ENCODE peak calls at places on chromosomes 13 and 19, in ten cellular contexts. L is transverse colon; Q is cardiac septum; T is cerebellar nuclear complex; C is activated B cell treated with CpG ODN at 0.5 μM for 24 hours; M is immature natural killer cell; B is activated CD4-positive, alpha-beta T cell treated with anti-CD3 and anti-CD28 coated beads, Interleukin-2, amount 50 U/mL, for 1 hour; G is activated effector memory CD4-positive, alpha-beta T cell treated with anti-CD3 and anti-CD28 coated beads, Interleukin-2, amount 50 U/mL, for 16 hours; I is hippocampal formation; H is RCC 7860. J is an unnamed sample.

GRCh38 chr19:2554856-2555255 is 78.9 kb downstream of the GADD45B start:
- DNase-seq in H (no peak), B (no peak), L (no peak), C (no peak), G (no peak), T (no peak), M (no peak), Q (no peak), I (no peak), J (no peak)

GRCh38 chr19:2341247-2341705 is 12.8 kb downstream of the SPPL2B start:
- DNase-seq in C (no peak), I (no peak), B (no peak), G (no peak), T (no peak), L (no peak), Q (no peak), M (no peak), H (no peak), J (no peak)

GRCh38 chr13:113589251-113589960 is 4.9 kb downstream of the TFDP1 start:
- DNase-seq in H (no peak), I (no peak), L (peak; percentile 2), M (no peak), C (no peak), G (peak; percentile 45), T (no peak), B (no peak), Q (peak; percentile 75), J (no peak)

GRCh38 chr19:873084-874019 is 13.9 kb downstream of the CFD start:
- DNase-seq in M (peak; percentile 64), I (no peak), L (peak; percentile 65), C (no peak), H (peak; percentile 24), B (peak; percentile 79), T (no peak), G (peak; percentile 84), Q (no peak), J (no peak)

GRCh38 chr13:100734194-100734720 is 59.7 kb upstream of the TMTC4 start:
- DNase-seq in T (no peak), H (no peak), L (no peak), B (no peak), M (no peak), G (no peak), I (no peak), C (no peak), Q (no peak), J (no peak)

GRCh38 chr13:29845440-29846056 is 4.9 kb downstream of the UBL3 start:
- DNase-seq in I (peak; percentile 48), L (no peak), M (no peak), B (no peak), Q (no peak), H (no peak), G (no peak), C (no peak), T (no peak), J (no peak)

GRCh38 chr13:80235131-80235530 is 105.8 kb downstream of the SPRY2 start:
- DNase-seq in Q (no peak), L (no peak), H (no peak), T (no peak), M (no peak), I (no peak), B (no peak), C (no peak), G (no peak), J (no peak)

GRCh38 chr19:54331626-54332025 is 7.3 kb downstream of the LILRA4 start:
- DNase-seq in T (no peak), H (no peak), M (no peak), G (no peak), C (no peak), Q (no peak), L (no peak), B (no peak), I (no peak), J (no peak)

GRCh38 chr13:83877901-83878300 is 4.4 kb downstream of the SLITRK1 start:
- DNase-seq in C (no peak), G (no peak), I (no peak), T (no peak), L (no peak), H (no peak), B (no peak), M (no peak), Q (no peak), J (no peak)

GRCh38 chr13:24511019-24511823 is 1.4 kb downstream of the PARP4 start:
- DNase-seq in Q (no peak), G (peak; percentile 86), L (peak; percentile 56), T (no peak), I (no peak), C (peak; percentile 27), M (peak; percentile 50), H (peak; percentile 78), B (peak; percentile 18), J (no peak)

GRCh38 chr13:78826312-78826711 is 167.4 kb upstream of the OBI1 start:
- DNase-seq in Q (no peak), C (no peak), L (no peak), I (no peak), G (no peak), T (no peak), M (no peak), B (no peak), H (no peak), J (no peak)

GRCh38 chr13:44331912-44332840 is 41.4 kb upstream of the SERP2 start:
- DNase-seq in G (no peak), Q (peak; percentile 85), L (peak; percentile 58), T (no peak), I (peak; percentile 44), M (no peak), H (no peak), B (no peak), C (no peak), J (peak; percentile 55)

GRCh38 chr19:10009269-10009665 is 1.0 kb downstream of the COL5A3 start:
- DNase-seq in T (no peak), G (peak; percentile 78), L (peak; percentile 59), B (peak; percentile 42), Q (no peak), I (no peak), H (no peak), M (peak; percentile 48), C (no peak), J (no peak)

GRCh38 chr19:29634731-29635130 is 28.6 kb downstream of the POP4 start:
- DNase-seq in L (no peak), T (no peak), C (no peak), H (no peak), G (no peak), Q (no peak), I (no peak), B (no peak), M (no peak), J (no peak)

GRCh38 chr19:3095375-3096191 is 1.4 kb downstream of the GNA11 start:
- DNase-seq in H (no peak), G (peak; percentile 79), L (peak; percentile 50), T (no peak), Q (no peak), M (no peak), C (no peak), B (peak; percentile 74), I (no peak), J (no peak)

GRCh38 chr19:18848860-18849661 is 17.3 kb downstream of the UPF1 start:
- DNase-seq in L (peak; percentile 49), G (peak; percentile 80), B (no peak), H (no peak), M (no peak), C (no peak), Q (peak; percentile 90), T (no peak), I (peak; percentile 71), J (peak; percentile 73)

GRCh38 chr19:29245221-29245620 is 32.3 kb upstream of the UQCRFS1 start:
- DNase-seq in T (no peak), C (no peak), B (no peak), L (no peak), Q (no peak), G (no peak), I (no peak), M (no peak), H (no peak), J (no peak)

GRCh38 chr19:36257512-36257876 is 42.6 kb downstream of the ZNF146 start:
- DNase-seq in L (no peak), I (no peak), M (no peak), T (no peak), H (no peak), G (no peak), C (no peak), Q (no peak), B (no peak), J (no peak)

GRCh38 chr13:113922412-113923118 is 51.3 kb downstream of the C13orf46 start:
- DNase-seq in I (no peak), T (no peak), Q (peak; percentile 41), M (no peak), L (no peak), G (peak; percentile 31), H (no peak), C (no peak), B (no peak), J (no peak)

GRCh38 chr13:63124863-63125262 is 1709.2 kb upstream of the PCDH20 start:
- DNase-seq in C (no peak), L (no peak), T (no peak), I (peak; percentile 0), M (no peak), Q (no peak), B (no peak), G (no peak), H (peak; percentile 38), J (no peak)

GRCh38 chr19:15251749-15252397 is 19.6 kb upstream of the EPHX3 start:
- DNase-seq in T (no peak), M (no peak), Q (peak; percentile 87), B (no peak), C (no peak), G (no peak), I (no peak), L (peak; percentile 67), H (no peak), J (no peak)

GRCh38 chr19:42242512-42243409 is at the start of gene GSK3A:
- DNase-seq in I (peak; percentile 100), T (peak; percentile 100), G (peak; percentile 99), L (peak; percentile 98), M (peak; percentile 95), Q (peak; percentile 100), H (peak; percentile 94), B (peak; percentile 95), C (peak; percentile 96), J (peak; percentile 99)

GRCh38 chr19:18985257-18985656 is 44.2 kb upstream of the HOMER3 start:
- DNase-seq in Q (no peak), L (no peak), T (no peak), H (no peak), C (no peak), M (no peak), I (peak; percentile 39), G (no peak), B (no peak), J (peak; percentile 46)

GRCh38 chr13:26213345-26213744 is 8.8 kb downstream of the RNF6 start:
- DNase-seq in H (no peak), L (no peak), G (no peak), B (no peak), T (no peak), I (no peak), M (no peak), Q (no peak), C (no peak), J (no peak)

GRCh38 chr19:51375504-51376221 is 3.2 kb upstream of the NKG7 start:
- DNase-seq in L (no peak), H (no peak), I (no peak), M (peak; percentile 73), G (no peak), C (no peak), Q (peak; percentile 56), T (no peak), B (no peak), J (no peak)

GRCh38 chr13:112137144-112137543 is 70.2 kb downstream of the SOX1 start:
- DNase-seq in H (no peak), G (peak; percentile 46), M (no peak), T (no peak), C (no peak), B (no peak), Q (peak; percentile 46), I (no peak), L (no peak), J (no peak)

GRCh38 chr13:114285166-114285808 is 3.9 kb downstream of the UPF3A start:
- DNase-seq in M (no peak), H (peak; percentile 47), B (no peak), C (no peak), T (no peak), Q (no peak), L (no peak), I (no peak), G (peak; percentile 21), J (no peak)

GRCh38 chr13:30869491-30869890 is 36.6 kb upstream of the MEDAG start:
- DNase-seq in B (no peak), G (no peak), Q (no peak), C (no peak), H (no peak), M (no peak), T (no peak), L (no peak), I (no peak), J (no peak)

J was measured in anterior cingulate cortex.